ENCODE peak calls at places on chromosomes 3 and 15, in six cellular contexts. R is A549, Z is kidney epithelial cell, E is fibroblast of lung, F is tibial nerve, X is choroid plexus epithelial cell. C is an unnamed sample.

GRCh38 chr15:45181491-45182285 is 6.1 kb downstream of the SHF start:
- DNase-seq in R (no peak), X (no peak), E (no peak), Z (no peak), F (no peak), C (peak)

GRCh38 chr3:195751584-195751983 is 30.8 kb downstream of the MUC20 start:
- DNase-seq in R (no peak), F (no peak), Z (no peak), X (no peak), E (no peak), C (no peak)

GRCh38 chr15:99143230-99143629 is 38.4 kb downstream of the SYNM start:
- DNase-seq in X (no peak), R (no peak), F (no peak), Z (no peak), E (no peak), C (no peak)

GRCh38 chr15:101022306-101022705 is 103.1 kb downstream of the LRRK1 start:
- DNase-seq in X (no peak), E (no peak), F (no peak), R (no peak), Z (no peak), C (peak)

GRCh38 chr3:155804298-155804697 is 1.8 kb downstream of the C3orf33 start:
- DNase-seq in X (no peak), F (no peak), R (no peak), Z (no peak), E (no peak), C (no peak)

GRCh38 chr15:67660874-67661606 is 118.5 kb downstream of the MAP2K5 start:
- DNase-seq in X (no peak), E (no peak), F (no peak), R (no peak), Z (no peak), C (no peak)

GRCh38 chr3:129003578-129004112 is 2.5 kb downstream of the EFCC1 start:
- DNase-seq in E (no peak), Z (no peak), F (no peak), R (no peak), X (no peak), C (peak)

GRCh38 chr15:88220443-88221186 is 35.9 kb downstream of the NTRK3 start:
- DNase-seq in R (no peak), X (no peak), Z (no peak), F (no peak), E (no peak), C (no peak)

GRCh38 chr3:12884104-12884742 is 42.9 kb upstream of the RPL32 start:
- DNase-seq in R (no peak), E (peak), X (no peak), Z (no peak), F (no peak), C (no peak)

GRCh38 chr3:183261103-183261502 is 8.1 kb downstream of the B3GNT5 start:
- DNase-seq in Z (no peak), X (no peak), E (no peak), F (no peak), R (no peak), C (no peak)

GRCh38 chr3:57949779-57950618 is 58.2 kb upstream of the FLNB start:
- DNase-seq in F (no peak), E (peak), X (no peak), R (peak), Z (no peak), C (no peak)

GRCh38 chr15:82964890-82965289 is 12.4 kb upstream of the HOMER2 start:
- DNase-seq in Z (no peak), R (no peak), X (no peak), E (no peak), F (no peak), C (no peak)

GRCh38 chr15:31298707-31299172 is 27.9 kb upstream of the KLF13 start:
- DNase-seq in R (no peak), X (no peak), F (no peak), Z (no peak), E (no peak), C (no peak)

GRCh38 chr15:100653608-100654007 is 51.2 kb downstream of the ASB7 start:
- DNase-seq in E (no peak), R (no peak), X (no peak), Z (no peak), F (no peak), C (no peak)

GRCh38 chr3:138767498-138768104 is 67.1 kb downstream of the PIK3CB start:
- DNase-seq in Z (no peak), R (no peak), E (no peak), X (no peak), F (no peak), C (no peak)

GRCh38 chr15:52496776-52497470 is 31.8 kb downstream of the MYO5A start:
- DNase-seq in F (no peak), Z (peak), X (no peak), E (peak), R (no peak), C (no peak)

GRCh38 chr3:8663177-8664061 is 18.8 kb upstream of the SSUH2 start:
- DNase-seq in X (peak), R (peak), F (peak), Z (peak), E (peak), C (peak)

GRCh38 chr3:152879790-152880174 is 44.9 kb downstream of the P2RY1 start:
- DNase-seq in F (no peak), Z (no peak), R (no peak), X (no peak), E (no peak), C (no peak)

GRCh38 chr3:187678869-187679268 is 8.7 kb upstream of the SST start:
- DNase-seq in Z (no peak), E (peak), F (peak), R (peak), X (peak), C (peak)

GRCh38 chr3:18572809-18573208 is 147.7 kb upstream of the SATB1 start:
- DNase-seq in E (no peak), Z (no peak), F (no peak), X (no peak), R (no peak), C (no peak)

GRCh38 chr3:183699238-183699947 is 1.8 kb downstream of the YEATS2 start:
- DNase-seq in F (no peak), Z (no peak), X (no peak), E (no peak), R (no peak), C (no peak)

GRCh38 chr3:74145277-74145676 is 469.2 kb downstream of the CNTN3 start:
- DNase-seq in R (no peak), X (no peak), E (no peak), Z (no peak), F (no peak), C (no peak)

GRCh38 chr3:167731393-167731792 is 3.3 kb downstream of the PDCD10 start:
- DNase-seq in R (no peak), X (no peak), E (no peak), F (no peak), Z (no peak), C (no peak)

GRCh38 chr3:141384157-141384556 is 15.9 kb downstream of the ZBTB38 start:
- DNase-seq in X (peak), F (no peak), Z (no peak), E (peak), R (no peak), C (no peak)

GRCh38 chr15:68990755-68991500 is 23.6 kb upstream of the NOX5 start:
- DNase-seq in E (no peak), Z (no peak), R (no peak), X (no peak), F (no peak), C (no peak)

GRCh38 chr15:66650433-66650832 is 51.6 kb upstream of the SMAD6 start:
- DNase-seq in E (no peak), Z (no peak), F (peak), R (no peak), X (no peak), C (no peak)

GRCh38 chr3:178810173-178810572 is 261.4 kb downstream of the ZMAT3 start:
- DNase-seq in E (no peak), X (no peak), F (no peak), Z (no peak), R (no peak), C (no peak)

GRCh38 chr3:39333607-39334006 is 4.1 kb downstream of the CCR8 start:
- DNase-seq in R (no peak), F (no peak), E (no peak), X (no peak), Z (no peak), C (no peak)

GRCh38 chr15:20340331-20340811 is 201.2 kb downstream of the GOLGA6L6 start:
- DNase-seq in E (no peak), X (no peak), Z (no peak), F (no peak), R (no peak), C (peak)

GRCh38 chr3:131075632-131076328 is 49.1 kb downstream of the NEK11 start:
- DNase-seq in Z (no peak), X (no peak), E (no peak), F (no peak), R (no peak), C (no peak)

GRCh38 chr15:66072616-66073361 is 180.8 kb downstream of the MEGF11 start:
- DNase-seq in F (no peak), R (no peak), X (no peak), Z (no peak), E (peak), C (no peak)

GRCh38 chr3:15097889-15098288 is 1.1 kb downstream of the RBSN start:
- DNase-seq in E (peak), X (peak), R (no peak), Z (peak), F (no peak), C (no peak)

GRCh38 chr3:43764012-43764411 is 73.3 kb downstream of the ABHD5 start:
- DNase-seq in X (peak), Z (no peak), R (no peak), E (no peak), F (no peak), C (no peak)

GRCh38 chr3:27533718-27534578 is 49.8 kb upstream of the SLC4A7 start:
- DNase-seq in R (peak), Z (peak), F (peak), E (peak), X (peak), C (no peak)
- TF ChIP-seq CTCF in R (no peak), Z (peak), F (no peak), E (peak), X (peak), C (no peak)

DNA sequence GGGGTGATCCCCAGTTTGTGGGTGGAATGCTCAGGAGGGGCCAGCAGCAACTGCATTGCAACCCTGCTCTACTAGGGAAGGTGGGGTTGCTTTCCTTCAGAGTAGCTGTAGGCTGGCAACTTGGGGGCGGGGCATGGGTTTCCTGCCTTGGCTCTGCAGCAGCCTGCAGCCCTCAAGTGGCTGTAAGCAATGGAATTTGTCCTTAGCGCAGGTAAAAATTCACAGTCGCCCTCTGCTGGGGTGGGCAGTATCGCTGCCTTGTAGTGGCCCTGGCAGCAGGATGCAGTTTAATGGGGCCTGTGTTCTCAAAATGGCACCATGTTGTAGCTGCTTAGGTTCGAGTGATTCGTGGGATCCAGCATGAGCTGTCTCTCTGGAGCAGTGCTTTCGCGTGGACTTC is 29.8 kb downstream of the STT3B start:
- DNase-seq in R (no peak), Z (no peak), E (no peak), F (no peak), X (no peak), C (no peak)
- TF ChIP-seq CTCF in R (no peak), Z (no peak), E (no peak), F (no peak), X (no peak), C (no peak)

DNA sequence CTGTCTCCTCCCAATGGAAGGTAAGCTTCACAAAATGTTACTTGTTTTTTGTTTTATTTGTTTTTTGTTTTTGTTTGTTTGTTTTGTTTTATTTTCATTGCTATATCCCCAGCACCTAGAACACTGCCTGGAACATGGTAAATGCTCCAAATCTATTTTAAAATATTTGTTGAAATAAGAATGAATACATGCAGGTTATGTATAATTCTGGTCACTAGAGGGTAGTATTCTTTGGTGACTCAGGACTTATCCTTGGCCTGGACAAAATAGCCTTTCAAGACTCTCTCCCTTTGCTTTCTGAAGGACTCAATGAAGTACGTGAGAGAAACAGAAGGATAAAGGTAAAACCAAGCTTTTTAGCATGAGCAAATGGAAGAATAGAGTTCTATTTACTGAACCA is 46.9 kb upstream of the PPP2R3A start:
- DNase-seq in X (peak), F (no peak), Z (no peak), R (no peak), E (peak), C (no peak)
- TF ChIP-seq CTCF in X (peak), F (peak), Z (peak), R (peak), E (peak), C (peak)

GRCh38 chr3:87503901-87504498 is 227.6 kb upstream of the POU1F1 start:
- DNase-seq in E (peak), F (no peak), Z (peak), R (peak), X (peak), C (no peak)
- TF ChIP-seq CTCF in E (peak), F (peak), Z (peak), R (peak), X (peak), C (peak)

C was measured in glutamatergic neuron.